ENCODE peak calls at places on chromosomes 6 and 20, in five cellular contexts. Z, G, U, R and Y are unnamed samples.
A peak's percentile ranks its signal among the peaks of the same experiment; 100 is the strongest.

GRCh38 chr20:49259284-49259683 is 18.6 kb downstream of the ZNFX1 start:
- ATAC-seq in Z (no peak), G (peak; percentile 54), U (no peak), R (no peak), Y (no peak)

GRCh38 chr20:23255658-23256385 is 94.8 kb upstream of the NXT1 start:
- ATAC-seq in Z (no peak), G (no peak), U (peak; percentile 32), R (no peak), Y (no peak)

GRCh38 chr6:156771047-156771446 is 6.1 kb upstream of the ARID1B start:
- ATAC-seq in Z (no peak), G (no peak), U (no peak), R (peak; percentile 36), Y (no peak)

GRCh38 chr20:41135187-41135887 is 2.0 kb upstream of the PLCG1 start:
- ATAC-seq in Z (no peak), G (peak; percentile 23), U (peak; percentile 26), R (peak; percentile 47), Y (peak; percentile 22)

GRCh38 chr6:102641426-102641825 is 1247.9 kb downstream of the GRIK2 start:
- ATAC-seq in Z (no peak), G (no peak), U (no peak), R (no peak), Y (no peak)

GRCh38 chr6:157169656-157170055 is 153.7 kb downstream of the TMEM242 start:
- ATAC-seq in Z (peak; percentile 93), G (no peak), U (no peak), R (no peak), Y (no peak)

GRCh38 chr6:7899046-7899888 is 11.3 kb downstream of the TXNDC5 start:
- ATAC-seq in Z (no peak), G (peak; percentile 24), U (peak; percentile 63), R (no peak), Y (peak; percentile 11)

GRCh38 chr6:167236239-167236571 is 54.9 kb upstream of the UNC93A start:
- ATAC-seq in Z (no peak), G (no peak), U (no peak), R (no peak), Y (peak; percentile 18)

GRCh38 chr6:150202934-150203333 is 60.1 kb downstream of the PPP1R14C start:
- ATAC-seq in Z (no peak), G (no peak), U (no peak), R (no peak), Y (no peak)

GRCh38 chr6:89351632-89352328 is 742 bp downstream of the UBE2J1 start:
- ATAC-seq in Z (no peak), G (no peak), U (peak; percentile 40), R (no peak), Y (no peak)

GRCh38 chr20:34922654-34923381 is 32.8 kb downstream of the GSS start:
- ATAC-seq in Z (peak; percentile 72), G (no peak), U (no peak), R (peak; percentile 53), Y (peak; percentile 79)

GRCh38 chr6:2858678-2859324 is 17.1 kb upstream of the SERPINB1 start:
- ATAC-seq in Z (no peak), G (no peak), U (peak; percentile 62), R (no peak), Y (peak; percentile 28)

GRCh38 chr20:21344961-21345360 is 41.8 kb downstream of the XRN2 start:
- ATAC-seq in Z (no peak), G (no peak), U (no peak), R (no peak), Y (no peak)

GRCh38 chr6:18390476-18390875 is 3.3 kb downstream of the RNF144B start:
- ATAC-seq in Z (no peak), G (no peak), U (no peak), R (no peak), Y (no peak)

GRCh38 chr6:123022980-123023379 is 26.9 kb downstream of the CLVS2 start:
- ATAC-seq in Z (no peak), G (no peak), U (no peak), R (no peak), Y (no peak)

GRCh38 chr6:66226099-66226498 is 519.1 kb upstream of the EYS start:
- ATAC-seq in Z (peak; percentile 56), G (no peak), U (no peak), R (no peak), Y (no peak)

GRCh38 chr6:53361549-53362031 is 12.8 kb upstream of the ELOVL5 start:
- ATAC-seq in Z (no peak), G (peak; percentile 65), U (no peak), R (no peak), Y (no peak)

GRCh38 chr6:35663001-35663400 is 25.7 kb downstream of the FKBP5 start:
- ATAC-seq in Z (peak; percentile 35), G (no peak), U (peak; percentile 42), R (peak; percentile 53), Y (no peak)

GRCh38 chr20:50624351-50625016 is 66.9 kb downstream of the RIPOR3 start:
- ATAC-seq in Z (no peak), G (no peak), U (peak; percentile 49), R (no peak), Y (peak; percentile 6)